ENCODE peak calls at places on chromosomes 16 and 17, in four cellular contexts. A, Y, C and S are unnamed samples.

GRCh38 chr17:77003699-77004098 is 135.5 kb downstream of the MGAT5B start:
- DNase-seq in C (no peak), A (no peak), Y (no peak), S (no peak)

GRCh38 chr16:87666919-87667318 is 64.6 kb downstream of the JPH3 start:
- DNase-seq in A (no peak), C (no peak), Y (no peak), S (no peak)

GRCh38 chr17:80289631-80290030 is 29.0 kb downstream of the RNF213 start:
- DNase-seq in C (no peak), Y (no peak), A (no peak), S (no peak)

GRCh38 chr16:78740269-78740668 is 640.8 kb downstream of the WWOX start:
- DNase-seq in Y (no peak), A (no peak), C (no peak), S (no peak)

GRCh38 chr17:77597421-77598240 is 360.9 kb upstream of the TNRC6C start:
- DNase-seq in Y (no peak), A (no peak), C (no peak), S (no peak)

GRCh38 chr17:77311371-77311981 is 170.7 kb downstream of the SEC14L1 start:
- DNase-seq in Y (no peak), C (no peak), A (no peak), S (no peak)

GRCh38 chr17:74413491-74413890 is 18.4 kb upstream of the GPRC5C start:
- DNase-seq in C (no peak), Y (no peak), A (no peak), S (no peak)

GRCh38 chr17:76816590-76817135 is 51.5 kb upstream of the MGAT5B start:
- DNase-seq in Y (peak), C (peak), A (peak), S (no peak)

GRCh38 chr17:38598536-38598935 is 7.2 kb downstream of the SRCIN1 start:
- DNase-seq in Y (peak), A (peak), C (peak), S (no peak)

GRCh38 chr17:9959377-9959981 is 54.4 kb upstream of the RCVRN start:
- DNase-seq in C (peak), A (peak), Y (peak), S (no peak)

GRCh38 chr17:57182621-57183020 is 73.7 kb upstream of the MSI2 start:
- DNase-seq in C (no peak), A (no peak), Y (no peak), S (no peak)

GRCh38 chr16:82322177-82322576 is 152.2 kb upstream of the MPHOSPH6 start:
- DNase-seq in Y (no peak), C (no peak), A (no peak), S (no peak)

GRCh38 chr17:28953444-28954118 is 2.3 kb upstream of the PHF12 start:
- DNase-seq in A (peak), Y (peak), C (no peak), S (no peak)

GRCh38 chr16:12426122-12426521 is 377.6 kb downstream of the CPPED1 start:
- DNase-seq in C (peak), A (no peak), Y (no peak), S (no peak)

GRCh38 chr16:380837-381787 is 666 bp downstream of the PGAP6 start:
- DNase-seq in C (no peak), A (no peak), Y (no peak), S (no peak)

GRCh38 chr17:59361916-59362810 is 30.7 kb downstream of the YPEL2 start:
- DNase-seq in A (peak), Y (peak), C (peak), S (no peak)

GRCh38 chr16:25014500-25015147 is 545 bp downstream of the ARHGAP17 start:
- DNase-seq in A (peak), Y (no peak), C (peak), S (no peak)

GRCh38 chr16:87344931-87345631 is 27.9 kb upstream of the C16orf95 start:
- DNase-seq in A (no peak), Y (no peak), C (no peak), S (no peak)

GRCh38 chr17:9116311-9116820 is 95.1 kb downstream of the NTN1 start:
- DNase-seq in Y (no peak), A (no peak), C (no peak), S (no peak)

GRCh38 chr17:77420804-77421634 is 280.2 kb downstream of the SEC14L1 start:
- DNase-seq in A (peak), C (peak), Y (peak), S (no peak)

GRCh38 chr16:23597003-23597756 is 1.1 kb upstream of the NDUFAB1 start:
- DNase-seq in C (peak), Y (no peak), A (peak), S (no peak)

GRCh38 chr17:34645636-34646035 is 66.3 kb downstream of the TMEM132E start:
- DNase-seq in Y (no peak), A (no peak), C (no peak), S (no peak)

GRCh38 chr16:82088483-82088882 is 53.4 kb downstream of the HSD17B2 start:
- DNase-seq in Y (no peak), C (no peak), A (no peak), S (no peak)

GRCh38 chr17:7001562-7001961 is 5.7 kb downstream of the ALOX12 start:
- DNase-seq in Y (peak), A (peak), C (no peak), S (no peak)

GRCh38 chr17:45341389-45342158 is 24.8 kb upstream of the MAP3K14 start:
- DNase-seq in A (peak), C (peak), Y (peak), S (peak)

GRCh38 chr16:15966420-15967222 is 17.2 kb downstream of the ABCC1 start:
- DNase-seq in Y (peak), A (peak), C (peak), S (no peak)

GRCh38 chr17:81178136-81179091 is 12.4 kb upstream of the AATK start:
- DNase-seq in Y (no peak), C (no peak), A (no peak), S (no peak)

GRCh38 chr17:31900877-31901276 is 631 bp downstream of the UTP6 start:
- DNase-seq in Y (peak), A (peak), C (peak), S (no peak)

GRCh38 chr16:68724797-68725196 is 12.3 kb upstream of the CDH1 start:
- DNase-seq in C (no peak), A (no peak), Y (no peak), S (no peak)

GRCh38 chr16:85642762-85643281 is 29.7 kb downstream of the GSE1 start:
- DNase-seq in C (no peak), Y (no peak), A (no peak), S (no peak)

GRCh38 chr17:57993471-57994365 is 5.7 kb upstream of the VEZF1 start:
- DNase-seq in C (no peak), Y (no peak), A (no peak), S (no peak)

DNA sequence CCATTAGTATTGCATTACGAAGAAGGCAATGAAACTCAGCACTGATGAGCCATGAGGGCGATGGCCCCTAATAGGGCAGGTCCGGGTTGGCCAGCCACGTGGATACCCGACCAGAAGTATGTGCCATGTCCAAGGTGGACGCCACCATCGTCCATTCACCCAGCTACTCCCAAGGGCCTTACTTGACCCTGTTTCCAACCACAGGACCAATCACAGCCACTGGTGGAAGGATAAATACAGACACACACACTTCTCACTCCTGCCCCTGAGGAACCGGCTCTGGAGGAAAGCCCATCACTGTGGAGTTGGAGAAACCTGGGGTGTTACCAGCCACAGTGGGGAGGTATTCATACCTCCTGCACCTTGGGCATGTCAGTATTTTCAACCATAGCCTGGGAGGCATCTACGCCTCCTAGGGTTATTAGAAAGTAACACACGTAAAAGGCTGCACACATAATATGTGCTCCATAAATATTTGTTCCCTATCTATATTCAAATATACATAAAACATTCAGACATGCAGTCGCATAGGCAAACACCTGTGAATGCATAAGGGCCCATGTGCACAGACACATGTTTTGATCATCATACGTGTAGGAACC is 5.4 kb upstream of the ITGA3 start:
- DNase-seq in A (no peak), Y (no peak), C (no peak), S (no peak)
- TF ChIP-seq CTCF in A (no peak), Y (no peak), C (peak), S (no peak)

GRCh38 chr17:75615301-75615700 is 17.9 kb upstream of the SMIM5 start:
- DNase-seq in Y (no peak), A (no peak), C (no peak), S (no peak)

GRCh38 chr17:75612906-75613626 is 20.2 kb upstream of the SMIM5 start:
- DNase-seq in C (no peak), A (no peak), Y (no peak), S (no peak)

GRCh38 chr17:75611746-75612437 is 21.3 kb upstream of the SMIM5 start:
- DNase-seq in C (no peak), A (no peak), Y (no peak), S (no peak)

GRCh38 chr17:75614556-75615270 is 18.5 kb upstream of the SMIM5 start:
- DNase-seq in A (no peak), C (no peak), Y (no peak), S (no peak)

GRCh38 chr17:75614006-75614405 is 19.2 kb upstream of the SMIM5 start:
- DNase-seq in Y (no peak), C (no peak), A (no peak), S (no peak)
- TF ChIP-seq CTCF in Y (peak), C (peak), A (no peak), S (no peak)

GRCh38 chr17:50081757-50082156 is 13.4 kb upstream of the PDK2 start:
- DNase-seq in Y (no peak), A (no peak), C (no peak), S (no peak)

GRCh38 chr17:50080827-50081226 is 14.3 kb upstream of the PDK2 start:
- DNase-seq in A (peak), Y (no peak), C (no peak), S (no peak)

GRCh38 chr17:50078430-50078829 is 16.7 kb upstream of the PDK2 start:
- DNase-seq in Y (no peak), A (no peak), C (no peak), S (no peak)

GRCh38 chr17:50080096-50080480 is 15.1 kb upstream of the PDK2 start:
- DNase-seq in A (no peak), Y (no peak), C (no peak), S (no peak)

DNA sequence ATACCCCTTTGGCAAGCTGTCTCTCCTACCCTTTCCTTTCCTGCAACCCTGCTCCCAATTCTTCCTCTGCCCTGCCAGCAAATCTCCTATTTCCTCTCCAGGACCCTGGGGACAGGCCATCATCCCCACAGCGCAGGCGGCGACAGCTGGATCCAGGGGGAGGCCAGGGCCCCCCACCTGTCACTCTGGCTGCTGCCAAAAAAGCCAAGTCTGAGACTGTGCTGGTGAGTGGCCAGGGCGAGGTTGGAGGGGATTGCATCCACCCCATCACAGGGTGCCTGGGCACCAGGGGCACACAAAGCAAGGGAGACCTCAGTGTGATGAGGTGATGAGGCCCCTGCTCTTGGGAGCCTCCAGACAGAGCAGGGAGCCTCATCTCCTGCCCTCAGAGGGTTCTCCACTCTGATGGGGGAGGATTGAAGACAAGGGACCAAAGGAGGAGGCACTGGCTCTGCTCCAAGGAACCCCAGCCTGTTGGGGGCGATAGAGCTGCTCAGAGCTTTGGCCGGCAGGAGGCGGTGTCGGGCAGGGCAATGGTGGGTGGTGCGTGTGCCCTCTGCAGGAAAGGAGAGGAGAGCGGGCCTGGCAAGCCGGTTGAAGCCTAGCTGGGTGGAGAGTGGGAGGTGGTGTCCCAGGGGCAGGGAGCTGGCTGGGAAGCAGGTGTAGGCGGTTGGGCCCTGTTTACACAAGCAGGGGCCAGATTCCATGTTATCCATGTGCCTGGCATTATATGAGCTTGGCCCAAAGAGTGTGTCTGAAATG is 15.6 kb upstream of the PDK2 start:
- DNase-seq in Y (no peak), A (peak), C (peak), S (no peak)
- TF ChIP-seq CTCF in Y (peak), A (peak), C (peak), S (peak)

GRCh38 chr16:67663151-67663876 is 2.6 kb downstream of the PARD6A start:
- DNase-seq in Y (peak), A (no peak), C (no peak), S (no peak)
- TF ChIP-seq CTCF in Y (peak), A (peak), C (peak), S (no peak)

GRCh38 chr16:89599451-89599858 is 14.0 kb upstream of the DPEP1 start:
- DNase-seq in Y (no peak), C (no peak), A (no peak), S (no peak)
- TF ChIP-seq CTCF in Y (peak), C (peak), A (peak), S (no peak)

GRCh38 chr16:51984395-51984794 is 562.5 kb downstream of the TOX3 start:
- DNase-seq in A (no peak), C (no peak), Y (no peak), S (no peak)

GRCh38 chr16:51987519-51987918 is 559.4 kb downstream of the TOX3 start:
- DNase-seq in Y (no peak), A (no peak), C (no peak), S (no peak)

GRCh38 chr16:51981725-51982124 is 565.2 kb downstream of the TOX3 start:
- DNase-seq in A (no peak), Y (no peak), C (no peak), S (no peak)

GRCh38 chr16:51988977-51989376 is 558.0 kb downstream of the TOX3 start:
- DNase-seq in Y (no peak), A (no peak), C (no peak), S (no peak)

DNA sequence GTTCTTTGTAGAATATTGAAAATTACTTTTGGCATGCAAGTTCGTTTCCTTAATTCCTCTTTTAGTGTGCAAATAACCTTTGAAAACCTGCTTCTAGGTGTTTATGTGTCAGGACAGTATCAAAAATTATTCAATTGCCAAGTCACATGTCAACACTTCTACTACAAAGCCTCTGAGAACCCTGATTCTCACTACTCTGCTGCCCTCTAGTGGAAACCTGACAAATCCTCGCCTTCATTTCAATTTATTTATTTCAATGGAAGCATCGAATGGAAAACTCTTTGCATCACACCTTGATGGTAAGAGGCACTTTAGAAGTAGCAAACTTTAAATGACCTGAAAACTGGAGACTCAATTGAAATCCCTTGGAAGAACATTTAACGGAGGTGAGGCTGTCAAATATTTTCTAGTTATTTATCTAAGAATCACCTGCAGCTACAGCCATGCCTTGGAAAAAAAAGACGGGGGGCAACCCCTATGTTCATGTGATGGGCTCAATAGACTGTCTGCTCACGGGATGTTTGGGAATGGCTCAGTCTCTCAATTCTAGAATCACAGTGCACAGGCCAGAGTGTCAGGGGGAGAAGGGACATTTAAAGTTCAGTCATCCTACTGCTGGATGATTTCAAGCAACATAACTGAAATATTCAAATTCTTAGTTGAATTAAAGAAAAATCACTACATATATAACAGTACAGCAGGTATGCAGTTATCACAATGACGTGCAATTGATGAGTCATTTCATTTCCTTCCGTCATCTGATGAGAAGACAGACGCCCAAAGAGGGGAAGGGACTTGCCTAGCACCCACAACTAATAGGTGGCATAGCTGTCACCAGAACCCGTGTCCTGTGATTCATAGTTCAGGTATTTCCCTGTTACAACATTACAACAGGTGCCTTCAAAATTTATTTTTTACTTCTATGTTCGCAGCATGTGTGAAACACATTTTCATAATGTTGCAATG is 563.9 kb downstream of the TOX3 start:
- DNase-seq in A (peak), Y (peak), C (peak), S (no peak)
- TF ChIP-seq CTCF in A (peak), Y (peak), C (peak), S (peak)

DNA sequence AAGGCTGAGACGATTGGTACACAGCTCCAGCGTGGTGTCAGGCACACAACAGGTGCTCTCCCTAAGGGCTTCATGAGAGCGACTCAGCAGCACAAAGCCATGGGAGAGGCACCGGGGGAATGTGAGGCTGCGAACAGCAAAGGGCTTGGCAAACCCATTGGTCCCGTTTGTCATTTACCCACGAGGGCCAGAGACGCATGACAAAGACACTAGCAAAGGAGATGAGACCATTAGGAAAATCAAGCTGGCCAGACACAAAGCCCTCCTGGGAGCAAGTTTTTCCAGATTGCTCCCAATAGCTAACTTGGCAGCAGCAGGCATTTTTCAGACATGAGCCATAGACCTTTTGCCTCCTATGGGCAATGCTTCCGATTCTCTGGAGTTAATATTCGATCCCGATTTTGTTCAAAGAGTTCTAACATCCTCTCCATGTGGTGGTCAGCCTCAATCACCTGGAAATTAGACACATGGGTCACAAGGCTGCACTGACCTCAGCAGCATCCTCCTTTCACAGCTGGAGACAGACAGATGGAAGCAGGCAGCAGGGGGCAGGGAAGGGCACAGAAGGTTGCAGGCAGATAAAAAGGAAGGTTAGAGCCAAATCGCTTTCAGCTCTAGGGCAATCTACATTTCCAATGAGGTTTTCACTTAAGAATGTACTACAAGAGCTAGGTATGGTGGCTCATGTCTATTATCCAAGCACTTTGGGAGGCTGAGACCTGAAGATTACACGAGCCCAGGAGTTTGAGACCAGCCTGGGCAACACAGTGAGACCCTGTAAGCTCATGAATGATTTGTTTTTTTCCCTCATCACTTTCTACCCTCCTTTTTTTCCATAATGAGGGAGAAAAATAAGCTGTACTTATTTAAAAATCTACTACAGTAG is 38.1 kb downstream of the TK2 start:
- DNase-seq in A (peak), C (peak), Y (peak), S (peak)
- TF ChIP-seq CTCF in A (no peak), C (peak), Y (peak), S (peak)

GRCh38 chr16:71216714-71217113 is 13.8 kb downstream of the HYDIN start:
- DNase-seq in C (no peak), A (no peak), Y (no peak), S (no peak)
- TF ChIP-seq CTCF in C (no peak), A (no peak), Y (no peak), S (no peak)